ENCODE peak calls at places on chromosomes 1 and 21, in nine cellular contexts. One of them, this sample, is unnamed. For H3K4me1, the result is how much of the 10 kb centered on the place peaks cover.

GRCh38 chr1:67214420-67215174 is 48.3 kb downstream of the IL23R start:
- DNase-seq in HCT116: peak
- DNase-seq in testis: peak
- DNase-seq in body of pancreas: peak
- DNase-seq in fibroblast of lung: peak
- DNase-seq in right atrium auricular region: no peak
- DNase-seq in HepG2: peak
- DNase-seq in H9: no peak
- DNase-seq in IMR-90: peak
- DNase-seq in this sample: no peak

GRCh38 chr1:15667362-15667761 is 16.8 kb upstream of the PLEKHM2 start:
- DNase-seq in HCT116: no peak
- DNase-seq in testis: no peak
- DNase-seq in body of pancreas: no peak
- DNase-seq in fibroblast of lung: no peak
- DNase-seq in right atrium auricular region: no peak
- DNase-seq in HepG2: no peak
- DNase-seq in H9: no peak
- DNase-seq in IMR-90: no peak
- DNase-seq in this sample: no peak

GRCh38 chr1:41587791-41588190 is 103.3 kb upstream of the EDN2 start:
- DNase-seq in HCT116: no peak
- DNase-seq in testis: no peak
- DNase-seq in body of pancreas: no peak
- DNase-seq in fibroblast of lung: no peak
- DNase-seq in right atrium auricular region: no peak
- DNase-seq in HepG2: no peak
- DNase-seq in H9: no peak
- DNase-seq in IMR-90: no peak
- DNase-seq in this sample: no peak

GRCh38 chr1:186807162-186807561 is 21.6 kb upstream of the PLA2G4A start:
- DNase-seq in HCT116: no peak
- DNase-seq in testis: no peak
- DNase-seq in body of pancreas: no peak
- DNase-seq in fibroblast of lung: no peak
- DNase-seq in right atrium auricular region: no peak
- DNase-seq in HepG2: no peak
- DNase-seq in H9: no peak
- DNase-seq in IMR-90: no peak
- DNase-seq in this sample: no peak

GRCh38 chr1:17609529-17609928 is 70.0 kb downstream of the ARHGEF10L start:
- DNase-seq in HCT116: no peak
- DNase-seq in testis: no peak
- DNase-seq in body of pancreas: no peak
- DNase-seq in fibroblast of lung: no peak
- DNase-seq in right atrium auricular region: no peak
- DNase-seq in HepG2: no peak
- DNase-seq in H9: no peak
- DNase-seq in IMR-90: no peak
- DNase-seq in this sample: no peak

GRCh38 chr1:32813941-32814739 is 3.0 kb downstream of the YARS1 start:
- DNase-seq in HCT116: peak
- DNase-seq in testis: no peak
- DNase-seq in body of pancreas: no peak
- DNase-seq in fibroblast of lung: peak
- DNase-seq in right atrium auricular region: no peak
- DNase-seq in HepG2: peak
- DNase-seq in H9: no peak
- DNase-seq in IMR-90: peak
- DNase-seq in this sample: peak

GRCh38 chr1:230849451-230850194 is 18.7 kb downstream of the C1orf198 start:
- DNase-seq in HCT116: no peak
- DNase-seq in testis: peak
- DNase-seq in body of pancreas: peak
- DNase-seq in fibroblast of lung: peak
- DNase-seq in right atrium auricular region: peak
- DNase-seq in HepG2: no peak
- DNase-seq in H9: no peak
- DNase-seq in IMR-90: peak
- DNase-seq in this sample: peak

GRCh38 chr1:155175281-155175926 is 1.8 kb downstream of the TRIM46 start:
- DNase-seq in HCT116: no peak
- DNase-seq in testis: no peak
- DNase-seq in body of pancreas: peak
- DNase-seq in fibroblast of lung: no peak
- DNase-seq in right atrium auricular region: no peak
- DNase-seq in HepG2: no peak
- DNase-seq in H9: peak
- DNase-seq in IMR-90: no peak
- DNase-seq in this sample: no peak

GRCh38 chr1:22889213-22889827 is 83.3 kb downstream of the LACTBL1 start:
- DNase-seq in HCT116: peak
- DNase-seq in testis: peak
- DNase-seq in body of pancreas: no peak
- DNase-seq in fibroblast of lung: peak
- DNase-seq in right atrium auricular region: no peak
- DNase-seq in HepG2: peak
- DNase-seq in H9: no peak
- DNase-seq in IMR-90: peak
- DNase-seq in this sample: no peak

GRCh38 chr21:15063081-15063820 is 1.5 kb downstream of the NRIP1 start:
- DNase-seq in HCT116: no peak
- DNase-seq in testis: peak
- DNase-seq in body of pancreas: no peak
- DNase-seq in fibroblast of lung: no peak
- DNase-seq in right atrium auricular region: no peak
- DNase-seq in HepG2: peak
- DNase-seq in H9: no peak
- DNase-seq in IMR-90: peak
- DNase-seq in this sample: peak

GRCh38 chr1:88998716-88999115 is 6.3 kb upstream of the KYAT3 start:
- DNase-seq in HCT116: peak
- DNase-seq in testis: no peak
- DNase-seq in body of pancreas: no peak
- DNase-seq in fibroblast of lung: peak
- DNase-seq in right atrium auricular region: no peak
- DNase-seq in HepG2: peak
- DNase-seq in H9: no peak
- DNase-seq in IMR-90: peak
- DNase-seq in this sample: peak

DNA sequence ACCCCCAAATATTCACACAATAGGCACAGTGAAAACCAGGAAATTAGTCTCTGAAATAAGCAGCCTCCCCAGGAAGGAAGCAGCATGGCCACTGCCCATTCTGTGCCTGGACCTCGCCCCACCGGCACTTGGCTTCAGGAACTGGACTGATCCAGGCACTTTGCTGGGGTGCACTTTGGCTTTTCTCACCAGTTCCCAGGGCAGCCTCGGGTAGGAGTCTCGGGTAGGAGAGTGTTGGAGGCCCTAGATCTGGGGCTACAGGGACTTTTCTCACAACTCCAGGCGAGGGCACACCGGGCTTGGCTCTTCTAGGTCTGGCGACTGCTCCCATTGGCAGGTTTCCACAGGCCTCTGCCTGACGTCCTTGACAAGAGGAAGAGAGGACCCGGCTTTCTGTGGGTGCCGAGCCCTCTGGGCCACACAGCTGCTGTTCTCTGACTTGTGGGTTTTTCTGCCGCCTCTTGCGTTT is 18.7 kb downstream of the ADARB1 start:
- DNase-seq in HCT116: no peak
- DNase-seq in testis: no peak
- DNase-seq in body of pancreas: peak
- DNase-seq in fibroblast of lung: no peak
- DNase-seq in right atrium auricular region: no peak
- DNase-seq in HepG2: no peak
- DNase-seq in H9: no peak
- DNase-seq in IMR-90: no peak
- DNase-seq in this sample: no peak
- H3K4me1 ChIP-seq in HCT116: under half
- H3K4me1 ChIP-seq in testis: under half
- H3K4me1 ChIP-seq in body of pancreas: under half
- H3K4me1 ChIP-seq in fibroblast of lung: under half
- H3K4me1 ChIP-seq in right atrium auricular region: under half
- H3K4me1 ChIP-seq in HepG2: under half
- H3K4me1 ChIP-seq in H9: under half
- H3K4me1 ChIP-seq in IMR-90: under half
- H3K4me1 ChIP-seq in this sample: under half

DNA sequence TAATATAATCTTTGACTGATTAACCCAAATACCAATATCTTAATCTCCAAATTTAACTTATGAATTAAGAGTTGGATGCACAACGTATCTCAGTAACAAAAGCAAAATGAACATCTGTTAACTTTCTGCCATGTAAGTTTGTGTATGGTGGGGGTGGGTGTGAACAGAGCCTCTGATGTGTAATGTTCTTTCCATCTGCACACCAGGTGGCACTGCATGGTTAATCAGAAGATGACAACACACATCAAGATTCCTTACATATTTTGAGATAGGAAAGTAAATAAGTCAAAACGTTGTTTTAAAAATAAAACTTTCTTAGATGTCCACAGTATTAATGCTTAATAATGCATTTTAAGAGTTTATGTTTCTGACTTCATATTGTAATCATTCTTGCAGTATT is 251.9 kb downstream of the DPYD start:
- DNase-seq in HCT116: peak
- DNase-seq in testis: no peak
- DNase-seq in body of pancreas: no peak
- DNase-seq in fibroblast of lung: peak
- DNase-seq in right atrium auricular region: no peak
- DNase-seq in HepG2: no peak
- DNase-seq in H9: no peak
- DNase-seq in IMR-90: peak
- DNase-seq in this sample: peak
- TF ChIP-seq CTCF in HCT116: peak
- TF ChIP-seq CTCF in testis: no peak
- TF ChIP-seq CTCF in body of pancreas: no peak
- TF ChIP-seq CTCF in fibroblast of lung: no peak
- TF ChIP-seq CTCF in right atrium auricular region: no peak
- TF ChIP-seq CTCF in HepG2: no peak
- TF ChIP-seq CTCF in H9: no peak
- TF ChIP-seq CTCF in IMR-90: peak
- TF ChIP-seq CTCF in this sample: peak

DNA sequence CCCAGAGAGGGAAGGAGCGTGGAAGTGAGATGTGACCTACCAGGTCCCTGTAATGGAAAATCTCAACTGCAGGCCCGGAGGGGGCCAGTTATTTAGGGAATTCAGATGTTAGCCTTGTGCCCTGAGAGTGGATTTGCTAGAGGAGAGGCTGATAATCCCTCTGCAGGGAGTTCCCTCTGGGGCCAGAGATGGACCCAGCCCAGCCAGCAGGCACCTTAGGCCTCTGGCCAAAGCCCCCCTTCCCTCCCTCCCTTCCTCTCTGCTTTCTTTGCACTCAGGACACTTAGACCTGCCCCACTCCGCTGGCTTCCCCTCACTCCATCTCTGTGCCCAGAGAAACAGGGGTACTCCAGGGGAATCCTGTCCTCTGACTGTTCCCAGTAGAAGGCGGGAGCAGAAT is 1.5 kb upstream of the ATP1A2 start:
- DNase-seq in HCT116: no peak
- DNase-seq in testis: no peak
- DNase-seq in body of pancreas: no peak
- DNase-seq in fibroblast of lung: no peak
- DNase-seq in right atrium auricular region: no peak
- DNase-seq in HepG2: no peak
- DNase-seq in H9: no peak
- DNase-seq in IMR-90: no peak
- DNase-seq in this sample: no peak
- H3K4me1 ChIP-seq in HCT116: under half
- H3K4me1 ChIP-seq in testis: half or more
- H3K4me1 ChIP-seq in body of pancreas: under half
- H3K4me1 ChIP-seq in fibroblast of lung: under half
- H3K4me1 ChIP-seq in right atrium auricular region: under half
- H3K4me1 ChIP-seq in HepG2: half or more
- H3K4me1 ChIP-seq in H9: under half
- H3K4me1 ChIP-seq in IMR-90: under half
- H3K4me1 ChIP-seq in this sample: under half

DNA sequence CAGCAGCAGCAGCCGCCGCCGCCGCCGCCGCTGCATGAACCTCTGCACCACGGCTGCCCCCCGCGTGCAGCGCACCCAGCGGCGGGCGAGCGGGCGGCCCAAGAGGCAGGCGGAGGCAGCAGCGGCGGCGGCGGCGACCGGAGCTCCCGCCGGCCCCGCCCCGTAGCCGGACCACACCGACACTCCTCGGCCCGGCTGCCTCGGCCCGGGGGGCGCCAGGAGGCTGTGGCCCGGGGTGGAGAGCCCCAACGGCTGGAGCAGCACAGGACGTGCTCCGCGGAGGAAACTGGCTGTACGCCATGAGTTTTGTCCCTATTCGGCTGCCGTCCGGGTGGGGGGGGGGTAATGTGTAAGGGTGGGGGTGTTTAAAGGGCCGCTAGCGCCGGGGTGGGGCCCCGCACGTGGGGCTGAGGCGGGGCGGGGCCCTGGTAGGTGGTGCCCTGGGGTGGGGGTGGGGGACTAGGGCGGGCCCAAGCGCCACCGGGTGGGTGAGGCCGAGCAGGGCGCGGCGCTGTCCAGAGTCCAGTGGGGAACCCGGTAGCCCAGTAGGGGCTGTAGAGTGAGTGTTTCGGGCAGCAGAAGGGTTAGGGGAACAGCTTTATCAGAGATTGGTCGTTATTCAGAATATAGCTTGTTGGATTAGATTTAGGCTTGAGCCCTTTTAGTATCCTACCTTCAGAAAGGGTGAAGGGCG is at the start of gene FAM78B:
- DNase-seq in HCT116: peak
- DNase-seq in testis: peak
- DNase-seq in body of pancreas: peak
- DNase-seq in fibroblast of lung: peak
- DNase-seq in right atrium auricular region: peak
- DNase-seq in HepG2: peak
- DNase-seq in H9: peak
- DNase-seq in IMR-90: peak
- DNase-seq in this sample: peak
- TF ChIP-seq CTCF in HCT116: no peak
- TF ChIP-seq CTCF in testis: no peak
- TF ChIP-seq CTCF in body of pancreas: peak
- TF ChIP-seq CTCF in fibroblast of lung: no peak
- TF ChIP-seq CTCF in right atrium auricular region: peak
- TF ChIP-seq CTCF in HepG2: no peak
- TF ChIP-seq CTCF in H9: peak
- TF ChIP-seq CTCF in IMR-90: no peak
- TF ChIP-seq CTCF in this sample: no peak

This sample was measured in foreskin keratinocyte.